ENCODE peak calls at places on chromosomes 2 and 18, in four cellular contexts. S is posterior cingulate gyrus, T is iris pigment epithelial cell, Y is EH. A is an unnamed sample.

GRCh38 chr2:168156661-168157060 is 90.7 kb downstream of the STK39 start:
- DNase-seq in T (peak; percentile 80), Y (peak; percentile 95), S (no peak), A (peak; percentile 75)

GRCh38 chr18:63216911-63217311 is 102.7 kb downstream of the BCL2 start:
- DNase-seq in Y (no peak), T (no peak), S (no peak), A (no peak)

GRCh38 chr2:202249521-202249850 is 11.1 kb upstream of the SUMO1 start:
- DNase-seq in S (no peak), T (peak; percentile 69), Y (peak; percentile 19), A (no peak)

GRCh38 chr2:60806988-60807681 is 51.1 kb downstream of the PAPOLG start:
- DNase-seq in Y (peak; percentile 72), T (peak; percentile 87), S (peak; percentile 35), A (peak; percentile 57)

GRCh38 chr18:72543362-72544055 is 633 bp downstream of the CBLN2 start:
- DNase-seq in T (no peak), S (peak; percentile 10), Y (no peak), A (no peak)

GRCh38 chr18:12347895-12348294 is 29.1 kb downstream of the AFG3L2 start:
- DNase-seq in S (no peak), T (no peak), Y (no peak), A (no peak)

GRCh38 chr2:158407031-158407430 is 49.5 kb downstream of the CCDC148 start:
- DNase-seq in Y (no peak), T (no peak), S (no peak), A (no peak)

GRCh38 chr18:79511271-79511670 is 115.5 kb downstream of the NFATC1 start:
- DNase-seq in S (peak; percentile 2), T (no peak), Y (no peak), A (no peak)

GRCh38 chr18:7021994-7022840 is 95.4 kb downstream of the LAMA1 start:
- DNase-seq in S (no peak), T (peak; percentile 69), Y (peak; percentile 40), A (peak; percentile 52)

GRCh38 chr2:102235491-102235890 is 48.7 kb downstream of the IL1RL2 start:
- DNase-seq in S (no peak), Y (peak; percentile 44), T (no peak), A (peak; percentile 40)

GRCh38 chr2:122491011-122491410 is 735.6 kb downstream of the TSN start:
- DNase-seq in S (no peak), Y (no peak), T (no peak), A (peak; percentile 11)

GRCh38 chr18:54173980-54174611 is 50.4 kb downstream of the MBD2 start:
- DNase-seq in S (no peak), T (no peak), Y (no peak), A (no peak)

GRCh38 chr2:218229239-218229638 is 12.2 kb downstream of the ARPC2 start:
- DNase-seq in Y (peak; percentile 94), T (peak; percentile 90), S (no peak), A (peak; percentile 89)

GRCh38 chr2:142815375-142815774 is 62.1 kb upstream of the KYNU start:
- DNase-seq in Y (no peak), T (no peak), S (no peak), A (no peak)

GRCh38 chr2:142880275-142880674 is 2.8 kb downstream of the KYNU start:
- DNase-seq in T (peak; percentile 88), S (no peak), Y (peak; percentile 79), A (peak; percentile 82)

GRCh38 chr2:135925571-135925970 is 49.3 kb upstream of the MCM6 start:
- DNase-seq in T (peak; percentile 76), Y (peak; percentile 32), S (no peak), A (peak; percentile 66)

GRCh38 chr2:101111917-101112771 is 39.0 kb downstream of the TBC1D8 start:
- DNase-seq in Y (peak; percentile 91), T (no peak), S (no peak), A (peak; percentile 65)

GRCh38 chr2:227052879-227053278 is 111.1 kb downstream of the COL4A4 start:
- DNase-seq in Y (no peak), S (no peak), T (no peak), A (no peak)

GRCh38 chr2:113309655-113310387 is 31.1 kb upstream of the PAX8 start:
- DNase-seq in Y (peak; percentile 42), T (peak; percentile 8), S (no peak), A (no peak)

GRCh38 chr2:25078171-25079049 is 36.5 kb downstream of the EFR3B start:
- DNase-seq in Y (peak; percentile 84), S (no peak), T (peak; percentile 79), A (peak; percentile 45)

GRCh38 chr2:40016151-40016885 is 237.3 kb upstream of the THUMPD2 start:
- DNase-seq in Y (peak; percentile 28), S (no peak), T (no peak), A (peak; percentile 56)

GRCh38 chr2:64817453-64817852 is 163.7 kb upstream of the SERTAD2 start:
- DNase-seq in Y (no peak), T (no peak), S (no peak), A (no peak)

GRCh38 chr2:89833116-89833779 is 1141.8 kb downstream of the RPIA start:
- DNase-seq in S (no peak), T (peak; percentile 30), Y (no peak), A (no peak)

GRCh38 chr2:110101911-110102774 is 13.5 kb downstream of the MALL start:
- DNase-seq in T (peak; percentile 38), S (no peak), Y (peak; percentile 54), A (peak; percentile 61)

GRCh38 chr2:20365249-20365817 is 14.7 kb upstream of the PUM2 start:
- DNase-seq in S (no peak), Y (peak; percentile 74), T (peak; percentile 84), A (no peak)

GRCh38 chr2:74238879-74239278 is 40.5 kb downstream of the MTHFD2 start:
- DNase-seq in S (no peak), T (peak; percentile 84), Y (peak; percentile 80), A (peak; percentile 87)

GRCh38 chr18:5196253-5197031 is 615 bp downstream of the AKAIN1 start:
- DNase-seq in S (no peak), Y (no peak), T (no peak), A (no peak)

GRCh38 chr2:213288913-213289700 is 4.8 kb downstream of the SPAG16 start:
- DNase-seq in Y (peak; percentile 8), S (no peak), T (peak; percentile 34), A (peak; percentile 12)

GRCh38 chr2:128644745-128645256 is 326.1 kb upstream of the HS6ST1 start:
- DNase-seq in Y (peak; percentile 9), S (no peak), T (no peak), A (no peak)

GRCh38 chr18:65753520-65753919 is 2.7 kb downstream of the CDH7 start:
- DNase-seq in T (peak; percentile 31), S (peak; percentile 21), Y (no peak), A (no peak)

GRCh38 chr2:66575625-66576371 is 140.9 kb downstream of the MEIS1 start:
- DNase-seq in S (no peak), Y (peak; percentile 60), T (no peak), A (peak; percentile 45)

GRCh38 chr2:218781691-218782528 is at the start of gene CYP27A1:
- DNase-seq in T (peak; percentile 27), Y (peak; percentile 44), S (peak; percentile 58), A (peak; percentile 32)

GRCh38 chr2:47339745-47340541 is 63.0 kb upstream of the MSH2 start:
- DNase-seq in Y (peak; percentile 75), T (peak; percentile 71), S (no peak), A (no peak)

GRCh38 chr2:40027968-40028367 is 248.9 kb upstream of the THUMPD2 start:
- DNase-seq in T (peak; percentile 24), S (no peak), Y (peak; percentile 78), A (no peak)

GRCh38 chr2:109210431-109211200 is 81.6 kb downstream of the SH3RF3 start:
- DNase-seq in Y (peak; percentile 43), T (peak; percentile 54), S (no peak), A (peak; percentile 29)

A was measured in cardiac fibroblast.